ENCODE peak calls at places on chromosomes 13 and 19, in four cellular contexts. V is HCT116, Q is K562, Y is GM12878. G is an unnamed sample.

GRCh38 chr19:18300930-18301717 is 19.7 kb upstream of the JUND start:
- DNase-seq in V (no peak), Q (peak), Y (no peak), G (no peak)

GRCh38 chr13:110376120-110376519 is 69.0 kb downstream of the COL4A2 start:
- DNase-seq in V (no peak), Q (no peak), Y (no peak), G (no peak)

GRCh38 chr19:39970424-39970673 is 616 bp upstream of the PSMC4 start:
- DNase-seq in V (no peak), Q (peak), Y (peak), G (no peak)

GRCh38 chr19:49696865-49697264 is 5.9 kb downstream of the CPT1C start:
- DNase-seq in V (no peak), Q (no peak), Y (no peak), G (no peak)

GRCh38 chr19:48745208-48745995 is 1.3 kb downstream of the IZUMO1 start:
- DNase-seq in V (no peak), Q (peak), Y (no peak), G (peak)

GRCh38 chr13:63636231-63636993 is 2220.8 kb upstream of the PCDH20 start:
- DNase-seq in V (peak), Q (no peak), Y (peak), G (no peak)

GRCh38 chr13:23608138-23608537 is 37.9 kb downstream of the TNFRSF19 start:
- DNase-seq in V (no peak), Q (no peak), Y (no peak), G (no peak)

GRCh38 chr19:1155352-1156304 is 18.4 kb downstream of the SBNO2 start:
- DNase-seq in V (no peak), Q (no peak), Y (no peak), G (no peak)

GRCh38 chr19:4068058-4068966 is 1.6 kb upstream of the ZBTB7A start:
- DNase-seq in V (no peak), Q (no peak), Y (no peak), G (no peak)

GRCh38 chr13:36912983-36913382 is 7.1 kb downstream of the SMAD9 start:
- DNase-seq in V (no peak), Q (no peak), Y (no peak), G (no peak)

GRCh38 chr19:35462476-35462953 is 14.5 kb downstream of the FFAR2 start:
- DNase-seq in V (no peak), Q (no peak), Y (peak), G (no peak)

GRCh38 chr13:42478531-42479156 is 95.3 kb upstream of the TNFSF11 start:
- DNase-seq in V (peak), Q (no peak), Y (no peak), G (no peak)

GRCh38 chr13:41224113-41225110 is 30.0 kb upstream of the KBTBD7 start:
- DNase-seq in V (no peak), Q (no peak), Y (no peak), G (no peak)

GRCh38 chr19:6767357-6768235 is at the start of gene SH2D3A:
- DNase-seq in V (peak), Q (peak), Y (peak), G (peak)

GRCh38 chr19:3336680-3337523 is 29.5 kb upstream of the NFIC start:
- DNase-seq in V (no peak), Q (no peak), Y (no peak), G (peak)

GRCh38 chr13:28533441-28534166 is 38.7 kb upstream of the FLT1 start:
- DNase-seq in V (no peak), Q (no peak), Y (no peak), G (no peak)

GRCh38 chr13:27909378-27909777 is 10.4 kb upstream of the PDX1 start:
- DNase-seq in V (no peak), Q (no peak), Y (no peak), G (no peak)

GRCh38 chr13:109271991-109272454 is 514.4 kb downstream of the IRS2 start:
- DNase-seq in V (peak), Q (no peak), Y (no peak), G (no peak)

GRCh38 chr19:18298601-18299000 is 17.2 kb upstream of the JUND start:
- DNase-seq in V (no peak), Q (no peak), Y (no peak), G (no peak)

GRCh38 chr19:38617764-38618589 is at the start of gene MAP4K1:
- DNase-seq in V (no peak), Q (peak), Y (peak), G (no peak)

GRCh38 chr13:100423375-100423774 is 165.2 kb downstream of the GGACT start:
- DNase-seq in V (no peak), Q (no peak), Y (no peak), G (no peak)

GRCh38 chr19:45899253-45899652 is 3.2 kb downstream of the MYPOP start:
- DNase-seq in V (no peak), Q (no peak), Y (no peak), G (no peak)

GRCh38 chr13:97621025-97621424 is 187.1 kb downstream of the RAP2A start:
- DNase-seq in V (no peak), Q (no peak), Y (no peak), G (no peak)

GRCh38 chr13:38518328-38518727 is 168.5 kb upstream of the FREM2 start:
- DNase-seq in V (no peak), Q (no peak), Y (no peak), G (no peak)

GRCh38 chr13:44932171-44932849 is 57.0 kb downstream of the NUFIP1 start:
- DNase-seq in V (no peak), Q (no peak), Y (no peak), G (no peak)

GRCh38 chr13:98293103-98293502 is 116.0 kb upstream of the RNF113B start:
- DNase-seq in V (no peak), Q (no peak), Y (no peak), G (peak)

GRCh38 chr19:8161135-8161646 is 11.8 kb upstream of the FBN3 start:
- DNase-seq in V (peak), Q (peak), Y (peak), G (peak)

GRCh38 chr13:91056746-91057145 is 290.7 kb upstream of the MIR17HG start:
- DNase-seq in V (no peak), Q (no peak), Y (peak), G (no peak)

GRCh38 chr13:30082391-30082790 is 225.0 kb downstream of the KATNAL1 start:
- DNase-seq in V (no peak), Q (no peak), Y (no peak), G (no peak)

GRCh38 chr19:14545716-14546082 is 16.3 kb downstream of the TECR start:
- DNase-seq in V (no peak), Q (no peak), Y (no peak), G (no peak)

GRCh38 chr13:86856996-86857395 is 814.2 kb upstream of the SLITRK5 start:
- DNase-seq in V (peak), Q (no peak), Y (no peak), G (peak)
- TF ChIP-seq JUND in V (no peak), Q (no peak), Y (no peak), G (no peak)

GRCh38 chr13:33679658-33680012 is 138.3 kb upstream of the RFC3 start:
- DNase-seq in V (no peak), Q (no peak), Y (no peak), G (no peak)

GRCh38 chr13:33683376-33683775 is 134.6 kb upstream of the RFC3 start:
- DNase-seq in V (no peak), Q (no peak), Y (no peak), G (no peak)

GRCh38 chr13:33678084-33678483 is 139.9 kb upstream of the RFC3 start:
- DNase-seq in V (no peak), Q (peak), Y (no peak), G (no peak)

GRCh38 chr13:33678906-33679657 is 138.9 kb upstream of the RFC3 start:
- DNase-seq in V (no peak), Q (peak), Y (peak), G (peak)

GRCh38 chr13:33682020-33682564 is 135.9 kb upstream of the RFC3 start:
- DNase-seq in V (no peak), Q (no peak), Y (no peak), G (no peak)
- TF ChIP-seq JUND in V (no peak), Q (no peak), Y (no peak), G (no peak)

GRCh38 chr19:41735071-41735623 is 20.2 kb upstream of the CEACAM6 start:
- DNase-seq in V (no peak), Q (no peak), Y (no peak), G (no peak)
- TF ChIP-seq JUND in V (no peak), Q (no peak), Y (no peak), G (no peak)

DNA sequence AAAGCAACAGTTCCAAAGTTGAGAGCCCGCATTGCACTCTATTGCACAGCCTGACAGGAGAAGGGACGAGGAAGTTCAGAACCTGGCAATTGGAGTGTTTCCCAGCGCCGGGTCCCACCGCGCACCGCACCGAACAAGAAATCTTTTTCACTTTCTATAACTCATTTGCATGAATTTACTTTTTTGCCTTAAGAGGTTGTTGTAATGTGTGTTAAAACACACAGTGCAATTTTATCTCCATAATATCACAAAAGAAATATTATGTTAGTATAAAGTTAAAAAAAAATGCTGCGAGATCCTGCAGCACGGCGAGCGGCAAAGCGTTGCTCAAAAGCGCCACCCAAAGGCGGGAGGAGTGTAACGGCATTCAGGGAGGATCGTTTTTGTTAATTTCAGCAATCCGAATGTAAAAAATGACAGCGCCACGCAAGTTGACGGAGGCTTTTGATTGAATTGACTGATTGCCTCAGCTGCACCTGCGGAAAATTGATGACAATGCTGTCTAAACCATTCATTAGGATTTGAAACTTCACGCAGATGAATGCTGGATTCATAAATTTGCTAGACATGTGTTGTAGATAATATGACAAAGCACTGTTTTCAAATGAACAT is 303.6 kb upstream of the ZNF507 start:
- DNase-seq in V (no peak), Q (peak), Y (no peak), G (peak)
- TF ChIP-seq JUND in V (no peak), Q (no peak), Y (no peak), G (no peak)

DNA sequence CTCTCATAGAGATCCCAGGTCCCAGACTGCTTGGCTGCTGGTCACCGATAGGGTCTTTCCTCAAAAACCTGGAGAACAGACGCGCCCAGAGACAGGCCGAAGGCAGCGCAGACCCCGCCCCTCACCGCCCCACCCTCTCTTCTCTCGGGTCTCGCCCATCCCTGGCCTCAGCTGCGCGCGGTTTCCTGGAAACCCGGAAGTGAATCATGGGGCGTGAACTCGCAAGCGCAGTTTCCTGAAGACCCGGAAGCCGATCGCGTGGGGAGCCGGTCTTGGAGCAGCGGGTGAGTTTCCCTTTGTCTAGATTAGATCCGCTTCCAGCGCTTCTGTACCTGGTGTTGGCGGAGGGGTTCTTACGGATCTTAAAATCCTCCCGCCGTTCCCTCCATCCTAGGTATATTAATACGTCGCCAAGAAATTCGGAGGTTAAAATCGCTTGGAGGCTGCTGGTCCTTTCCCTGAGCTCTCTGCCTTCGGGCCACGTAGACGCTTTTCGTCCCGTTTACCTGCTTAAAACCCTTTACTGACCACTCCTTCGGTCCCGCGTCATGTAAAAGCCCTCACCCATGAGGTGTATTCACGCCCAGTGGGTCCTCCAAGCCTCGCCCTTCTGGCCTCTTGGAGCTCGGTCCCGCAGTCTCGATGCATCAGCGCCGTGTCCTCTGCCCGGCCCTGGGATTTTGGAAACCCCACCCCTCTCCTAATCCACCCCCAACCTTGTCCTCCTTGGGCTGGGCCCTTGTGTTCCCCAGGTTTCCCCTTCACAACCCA is at the start of gene ZNF578:
- DNase-seq in V (no peak), Q (peak), Y (no peak), G (no peak)
- TF ChIP-seq JUND in V (no peak), Q (no peak), Y (no peak), G (no peak)

GRCh38 chr19:20969498-20969897 is 46.4 kb downstream of the ZNF85 start:
- DNase-seq in V (peak), Q (no peak), Y (no peak), G (peak)
- TF ChIP-seq JUND in V (no peak), Q (no peak), Y (no peak), G (no peak)

GRCh38 chr19:34118879-34119748 is 53.2 kb upstream of the LSM14A start:
- DNase-seq in V (no peak), Q (no peak), Y (no peak), G (no peak)
- TF ChIP-seq JUND in V (no peak), Q (no peak), Y (no peak), G (no peak)

GRCh38 chr13:59730026-59730425 is 433.7 kb downstream of the DIAPH3 start:
- DNase-seq in V (no peak), Q (no peak), Y (no peak), G (no peak)

GRCh38 chr13:59728896-59729545 is 434.7 kb downstream of the DIAPH3 start:
- DNase-seq in V (no peak), Q (no peak), Y (no peak), G (no peak)

DNA sequence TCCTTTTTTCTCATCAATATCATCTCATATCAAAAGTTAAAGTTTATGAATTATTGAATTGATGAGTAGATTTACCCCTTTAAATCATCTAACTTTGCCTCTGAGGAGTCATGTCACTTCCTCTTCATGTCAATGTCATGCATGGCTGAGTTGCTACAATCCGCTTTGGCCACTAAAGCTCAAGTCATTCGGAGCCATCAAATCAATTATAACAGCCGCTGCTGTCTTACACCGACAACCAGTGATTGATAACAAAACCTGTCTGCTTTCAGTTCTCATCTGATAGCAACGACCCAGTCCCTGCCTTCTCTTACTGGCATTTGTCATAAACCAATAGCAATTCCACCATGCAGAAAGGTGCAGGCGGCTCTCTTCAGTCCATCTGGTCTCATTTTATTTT is 429.3 kb downstream of the DIAPH3 start:
- DNase-seq in V (no peak), Q (no peak), Y (peak), G (no peak)
- TF ChIP-seq JUND in V (no peak), Q (no peak), Y (peak), G (no peak)